ENCODE peak calls at places on chromosomes 6 and 20, in five cellular contexts. Q is HEK293T; S is stimulated activated CD4-positive, alpha-beta T cell treated with anti-CD3 and anti-CD28 coated beads, Interleukin-1b, Interleukin-23, amount 100 ng/mL, for 24 hours; N is astrocyte of the cerebellum; T is mammary epithelial cell. O is an unnamed sample.

GRCh38 chr6:35302604-35303218 is 5.1 kb downstream of the DEF6 start:
- DNase-seq in Q (no peak), S (peak; percentile 53), N (no peak), T (peak; percentile 93), O (no peak)

GRCh38 chr6:108746411-108746810 is 101.8 kb upstream of the ARMC2 start:
- DNase-seq in Q (no peak), S (no peak), N (no peak), T (peak; percentile 88), O (no peak)

GRCh38 chr6:4338884-4339283 is 203.5 kb upstream of the ECI2 start:
- DNase-seq in Q (no peak), S (no peak), N (no peak), T (no peak), O (no peak)

GRCh38 chr6:152206072-152206818 is 398.8 kb downstream of the ESR1 start:
- DNase-seq in Q (peak; percentile 48), S (peak; percentile 19), N (no peak), T (no peak), O (no peak)

GRCh38 chr6:12891595-12891994 is 175.0 kb downstream of the PHACTR1 start:
- DNase-seq in Q (no peak), S (no peak), N (no peak), T (no peak), O (no peak)

GRCh38 chr20:45358282-45359068 is 4.5 kb upstream of the SYS1 start:
- DNase-seq in Q (no peak), S (no peak), N (peak; percentile 52), T (peak; percentile 84), O (peak; percentile 71)

GRCh38 chr6:156780117-156780641 is 3.0 kb downstream of the ARID1B start:
- DNase-seq in Q (peak; percentile 68), S (peak; percentile 12), N (peak; percentile 84), T (peak; percentile 95), O (peak; percentile 95)

GRCh38 chr6:31401403-31401802 is 2.0 kb upstream of the MICA start:
- DNase-seq in Q (no peak), S (no peak), N (peak; percentile 23), T (peak; percentile 82), O (peak; percentile 90)

GRCh38 chr20:39067526-39068216 is 105.5 kb downstream of the DHX35 start:
- DNase-seq in Q (no peak), S (no peak), N (no peak), T (peak; percentile 32), O (peak; percentile 20)

GRCh38 chr6:53119349-53119748 is 29.3 kb downstream of the GCM1 start:
- DNase-seq in Q (no peak), S (no peak), N (no peak), T (no peak), O (no peak)

GRCh38 chr6:137157601-137158000 is 15.8 kb downstream of the IL22RA2 start:
- DNase-seq in Q (no peak), S (no peak), N (no peak), T (peak; percentile 75), O (no peak)

GRCh38 chr6:658244-658643 is 1.3 kb upstream of the HUS1B start:
- DNase-seq in Q (no peak), S (no peak), N (peak; percentile 18), T (no peak), O (peak; percentile 63)

GRCh38 chr6:110191477-110191876 is 11.2 kb downstream of the CDC40 start:
- DNase-seq in Q (no peak), S (no peak), N (no peak), T (no peak), O (no peak)

GRCh38 chr6:104642871-104643270 is 216.8 kb downstream of the HACE1 start:
- DNase-seq in Q (no peak), S (no peak), N (no peak), T (no peak), O (no peak)

GRCh38 chr20:48463916-48464315 is 363.9 kb downstream of the PREX1 start:
- DNase-seq in Q (no peak), S (no peak), N (no peak), T (peak; percentile 16), O (peak; percentile 33)

GRCh38 chr20:36284751-36285150 is 21.4 kb upstream of the DLGAP4 start:
- DNase-seq in Q (no peak), S (no peak), N (no peak), T (no peak), O (no peak)

GRCh38 chr20:101975-102374 is 14.5 kb downstream of the DEFB125 start:
- DNase-seq in Q (no peak), S (no peak), N (no peak), T (no peak), O (no peak)

GRCh38 chr6:9978480-9978879 is 436.4 kb downstream of the TFAP2A start:
- DNase-seq in Q (no peak), S (no peak), N (no peak), T (peak; percentile 75), O (no peak)

GRCh38 chr20:38426006-38426405 is 9.1 kb downstream of the SNHG17 start:
- DNase-seq in Q (no peak), S (no peak), N (peak; percentile 71), T (peak; percentile 85), O (peak; percentile 87)

GRCh38 chr20:59047938-59048680 is 5.5 kb upstream of the PRELID3B start:
- DNase-seq in Q (no peak), S (no peak), N (no peak), T (no peak), O (peak; percentile 18)

GRCh38 chr20:58100731-58101356 is 127.6 kb downstream of the ANKRD60 start:
- DNase-seq in Q (no peak), S (no peak), N (no peak), T (no peak), O (no peak)

GRCh38 chr20:34703061-34703572 is 1.0 kb upstream of the TP53INP2 start:
- DNase-seq in Q (no peak), S (no peak), N (no peak), T (no peak), O (no peak)

GRCh38 chr6:112227992-112228391 is 26.4 kb downstream of the LAMA4 start:
- DNase-seq in Q (no peak), S (no peak), N (no peak), T (no peak), O (no peak)

GRCh38 chr20:57806476-57806875 is 96.7 kb upstream of the PMEPA1 start:
- DNase-seq in Q (no peak), S (no peak), N (no peak), T (no peak), O (no peak)

GRCh38 chr20:36439040-36439730 is 102.1 kb upstream of the MYL9 start:
- DNase-seq in Q (peak; percentile 79), S (peak; percentile 56), N (peak; percentile 22), T (peak; percentile 37), O (peak; percentile 43)

GRCh38 chr6:148364056-148364844 is 21.6 kb downstream of the SASH1 start:
- DNase-seq in Q (no peak), S (no peak), N (no peak), T (no peak), O (peak; percentile 72)

GRCh38 chr20:19901226-19901625 is 115.9 kb upstream of the NAA20 start:
- DNase-seq in Q (no peak), S (no peak), N (no peak), T (peak; percentile 20), O (no peak)